ENCODE peak calls at places on chromosomes 6 and 20, in seven cellular contexts. C is effector memory CD4-positive, alpha-beta T cell; R is stomach; W is T-helper 17 cell; O is CD8-positive, alpha-beta memory T cell; G is mucosa of descending colon; T is aorta. Z is an unnamed sample.

GRCh38 chr6:35833534-35833933 is 28.4 kb downstream of the LHFPL5 start:
- DNase-seq in C (no peak), R (no peak), W (no peak), O (no peak), G (no peak), T (no peak), Z (no peak)

GRCh38 chr20:44017905-44018683 is 103.4 kb downstream of the TOX2 start:
- DNase-seq in C (no peak), R (peak; percentile 74), W (no peak), O (no peak), G (peak; percentile 79), T (peak; percentile 85), Z (no peak)

GRCh38 chr6:37171141-37171969 is 1.4 kb downstream of the PIM1 start:
- DNase-seq in C (no peak), R (peak; percentile 51), W (no peak), O (peak; percentile 21), G (peak; percentile 78), T (peak; percentile 76), Z (peak; percentile 71)

GRCh38 chr20:29314294-29314693 is 1943.2 kb upstream of the DEFB115 start:
- DNase-seq in C (no peak), R (no peak), W (no peak), O (no peak), G (no peak), T (no peak), Z (no peak)

GRCh38 chr20:41009960-41010359 is 18.7 kb upstream of the TOP1 start:
- DNase-seq in C (no peak), R (no peak), W (no peak), O (no peak), G (no peak), T (no peak), Z (no peak)

GRCh38 chr20:43710370-43711044 is 16.3 kb downstream of the GTSF1L start:
- DNase-seq in C (no peak), R (no peak), W (no peak), O (no peak), G (no peak), T (no peak), Z (no peak)

GRCh38 chr20:58140787-58141396 is 87.6 kb downstream of the ANKRD60 start:
- DNase-seq in C (no peak), R (no peak), W (no peak), O (no peak), G (no peak), T (no peak), Z (no peak)

GRCh38 chr20:37346526-37347346 is 796 bp downstream of the SRC start:
- DNase-seq in C (no peak), R (no peak), W (no peak), O (no peak), G (no peak), T (no peak), Z (no peak)

GRCh38 chr20:43868091-43868490 is 46.6 kb upstream of the TOX2 start:
- DNase-seq in C (no peak), R (no peak), W (no peak), O (no peak), G (no peak), T (no peak), Z (no peak)

GRCh38 chr6:163294734-163295133 is 119.8 kb upstream of the QKI start:
- DNase-seq in C (no peak), R (no peak), W (no peak), O (no peak), G (no peak), T (no peak), Z (no peak)

GRCh38 chr6:7542878-7543394 is 1.5 kb downstream of the DSP start:
- DNase-seq in C (no peak), R (peak; percentile 85), W (no peak), O (no peak), G (peak; percentile 85), T (no peak), Z (peak; percentile 53)

GRCh38 chr6:223136-223535 is 69.2 kb upstream of the DUSP22 start:
- DNase-seq in C (no peak), R (no peak), W (no peak), O (no peak), G (no peak), T (no peak), Z (no peak)

GRCh38 chr6:25249133-25249532 is 30.0 kb upstream of the CARMIL1 start:
- DNase-seq in C (no peak), R (no peak), W (no peak), O (no peak), G (no peak), T (no peak), Z (no peak)
- H3K9me3 ChIP-seq in C (no peaks in the 10 kb centered on the region), R (no peaks in the 10 kb centered on the region), W (no peaks in the 10 kb centered on the region), O (no peaks in the 10 kb centered on the region), G (no peaks in the 10 kb centered on the region), T (no peaks in the 10 kb centered on the region), Z (no peaks in the 10 kb centered on the region)

DNA sequence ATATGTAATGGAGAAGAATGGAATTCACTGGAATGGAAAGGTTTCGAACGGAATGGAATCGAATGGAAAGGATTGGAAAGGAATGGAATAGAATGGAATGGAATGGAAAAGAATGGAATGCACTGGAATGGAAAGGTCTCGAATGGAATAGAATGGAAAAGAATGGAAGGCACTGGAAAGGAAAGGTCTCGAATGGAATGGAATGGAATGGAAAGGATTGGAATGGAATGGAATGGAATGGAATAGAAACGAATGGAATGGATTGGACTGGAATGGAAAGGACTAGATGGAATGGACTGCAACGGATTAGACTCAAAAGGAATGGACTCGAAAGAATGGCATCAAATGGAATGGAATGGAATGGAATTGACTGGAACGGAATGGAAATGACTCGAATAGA is 20.5 kb upstream of the DEFB115 start:
- DNase-seq in C (no peak), R (no peak), W (no peak), O (no peak), G (no peak), T (no peak), Z (no peak)
- H3K9me3 ChIP-seq in C (peaks cover 13% of the 10 kb centered on the region), R (peaks cover 40% of the 10 kb centered on the region), W (peaks cover 23% of the 10 kb centered on the region), O (peaks cover 24% of the 10 kb centered on the region), G (peaks cover 99% of the 10 kb centered on the region), T (peaks cover 3% of the 10 kb centered on the region), Z (peaks cover 59% of the 10 kb centered on the region)

GRCh38 chr6:134719850-134720249 is 230.1 kb downstream of the ALDH8A1 start:
- DNase-seq in C (no peak), R (no peak), W (no peak), O (no peak), G (no peak), T (no peak), Z (no peak)
- H3K9me3 ChIP-seq in C (no peaks in the 10 kb centered on the region), R (no peaks in the 10 kb centered on the region), W (no peaks in the 10 kb centered on the region), O (no peaks in the 10 kb centered on the region), G (no peaks in the 10 kb centered on the region), T (no peaks in the 10 kb centered on the region), Z (no peaks in the 10 kb centered on the region)

DNA sequence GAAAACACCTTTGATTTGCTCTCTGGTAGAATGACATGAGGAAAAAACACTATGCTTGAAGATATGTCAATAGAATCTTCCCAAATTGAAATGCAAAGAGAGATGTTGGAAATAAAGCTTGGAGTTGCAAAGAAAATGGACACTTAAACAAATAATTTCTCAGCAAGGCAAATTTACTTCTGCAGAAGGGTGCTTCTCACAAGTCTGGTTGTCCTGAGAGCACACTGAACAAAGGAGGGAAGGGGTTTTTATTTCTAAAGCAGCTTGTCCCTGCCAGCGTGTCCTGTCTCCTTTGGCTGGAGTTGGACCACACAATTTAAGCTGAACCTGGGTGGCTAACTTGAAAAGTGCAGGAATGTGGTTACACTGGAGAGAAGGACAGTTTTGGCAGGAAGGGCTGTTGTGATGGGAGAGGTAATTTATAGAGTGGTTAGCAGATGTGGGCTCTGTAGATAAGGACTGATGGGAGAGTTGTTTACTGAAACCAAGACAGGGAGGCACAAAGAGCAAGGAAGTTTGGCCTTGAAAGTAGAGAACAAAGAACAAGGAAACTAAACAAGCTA is 454.6 kb upstream of the EYS start:
- DNase-seq in C (no peak), R (no peak), W (no peak), O (no peak), G (no peak), T (no peak), Z (no peak)
- H3K9me3 ChIP-seq in C (peaks cover 16% of the 10 kb centered on the region), R (peaks cover 31% of the 10 kb centered on the region), W (peaks cover 4% of the 10 kb centered on the region), O (no peaks in the 10 kb centered on the region), G (peaks cover 62% of the 10 kb centered on the region), T (peaks cover 12% of the 10 kb centered on the region), Z (peaks cover 10% of the 10 kb centered on the region)

GRCh38 chr20:59814835-59815340 is 118.5 kb downstream of the SYCP2 start:
- DNase-seq in C (no peak), R (no peak), W (no peak), O (no peak), G (no peak), T (no peak), Z (no peak)

GRCh38 chr20:59812286-59813125 is 120.9 kb downstream of the SYCP2 start:
- DNase-seq in C (no peak), R (peak; percentile 23), W (no peak), O (no peak), G (no peak), T (no peak), Z (no peak)

GRCh38 chr20:59813126-59813947 is 120.1 kb downstream of the SYCP2 start:
- DNase-seq in C (no peak), R (peak; percentile 7), W (no peak), O (no peak), G (no peak), T (no peak), Z (no peak)

GRCh38 chr20:59816146-59816743 is 117.2 kb downstream of the SYCP2 start:
- DNase-seq in C (no peak), R (no peak), W (no peak), O (no peak), G (no peak), T (no peak), Z (no peak)

DNA sequence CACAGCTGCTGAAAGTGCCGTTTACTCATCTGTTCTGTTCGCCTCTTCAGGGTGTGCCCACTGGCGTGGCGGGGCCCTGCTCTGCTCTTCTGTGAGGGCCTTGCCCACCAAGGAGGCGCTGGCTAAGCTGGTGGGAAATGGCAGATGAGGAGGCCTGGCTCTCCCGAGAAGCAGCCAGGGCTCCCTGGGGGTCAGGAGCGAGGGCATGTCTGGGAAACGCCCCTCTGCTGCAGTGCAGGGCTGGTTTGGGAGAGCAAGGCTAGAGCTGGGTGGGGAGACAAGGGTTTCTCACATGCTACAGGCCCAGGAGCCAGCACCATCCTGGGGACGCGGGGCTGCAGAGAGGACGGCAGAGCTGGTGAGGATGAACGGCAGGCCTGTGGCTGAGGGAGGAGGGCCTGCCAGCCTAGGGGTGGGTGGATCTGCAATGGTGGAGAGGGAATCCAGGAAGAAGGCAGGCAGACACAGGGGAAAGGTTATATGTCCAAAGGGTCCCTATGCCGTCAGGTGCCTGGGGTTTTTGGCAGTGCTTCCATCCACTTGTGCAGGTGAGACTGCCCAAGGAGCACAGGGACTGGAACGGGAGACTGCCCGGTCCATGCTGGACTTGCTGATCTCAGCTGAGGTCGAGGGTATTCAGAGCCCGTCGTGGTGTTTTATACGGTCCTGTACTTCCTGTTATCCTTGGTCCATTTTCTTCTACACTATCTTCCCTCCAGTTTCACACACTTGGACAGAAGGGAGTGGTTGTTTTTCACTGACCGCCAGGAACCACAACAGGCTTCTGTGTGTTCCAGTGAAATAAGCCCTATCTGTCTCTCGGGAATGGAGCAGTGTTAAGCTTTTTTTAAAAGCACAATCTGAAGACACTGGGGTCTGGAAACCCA is 119.2 kb downstream of the SYCP2 start:
- DNase-seq in C (no peak), R (no peak), W (no peak), O (no peak), G (no peak), T (no peak), Z (no peak)
- H3K9me3 ChIP-seq in C (no peaks in the 10 kb centered on the region), R (no peaks in the 10 kb centered on the region), W (no peaks in the 10 kb centered on the region), O (no peaks in the 10 kb centered on the region), G (no peaks in the 10 kb centered on the region), T (no peaks in the 10 kb centered on the region), Z (no peaks in the 10 kb centered on the region)

GRCh38 chr20:59789641-59790040 is 143.8 kb downstream of the SYCP2 start:
- DNase-seq in C (no peak), R (peak; percentile 8), W (no peak), O (no peak), G (no peak), T (no peak), Z (no peak)
- H3K9me3 ChIP-seq in C (peaks cover 8% of the 10 kb centered on the region), R (peaks cover 13% of the 10 kb centered on the region), W (no peaks in the 10 kb centered on the region), O (no peaks in the 10 kb centered on the region), G (peaks cover 8% of the 10 kb centered on the region), T (peaks cover 6% of the 10 kb centered on the region), Z (peaks cover 11% of the 10 kb centered on the region)

Z was measured in psoas muscle.